ENCODE peak calls at places on chromosomes 12 and 14, in four cellular contexts. One of them, this sample, is unnamed. For H3K4me1, the result is how much of the 10 kb centered on the place peaks cover.

GRCh38 chr12:109670647-109671046 is 43.0 kb upstream of the FAM222A start:
- DNase-seq in SK-N-SH: peak
- DNase-seq in left ventricle myocardium inferior: no peak
- DNase-seq in sigmoid colon: no peak
- DNase-seq in this sample: peak

GRCh38 chr12:46209165-46209564 is 59.7 kb downstream of the SLC38A1 start:
- DNase-seq in SK-N-SH: no peak
- DNase-seq in left ventricle myocardium inferior: no peak
- DNase-seq in sigmoid colon: no peak
- DNase-seq in this sample: no peak

GRCh38 chr12:12392428-12392827 is 35.5 kb downstream of the BORCS5 start:
- DNase-seq in SK-N-SH: peak
- DNase-seq in left ventricle myocardium inferior: no peak
- DNase-seq in sigmoid colon: no peak
- DNase-seq in this sample: no peak

GRCh38 chr12:60269611-60270269 is 673.9 kb downstream of the SLC16A7 start:
- DNase-seq in SK-N-SH: peak
- DNase-seq in left ventricle myocardium inferior: no peak
- DNase-seq in sigmoid colon: no peak
- DNase-seq in this sample: peak

GRCh38 chr14:101123639-101124525 is 220.4 kb upstream of the RTL1 start:
- DNase-seq in SK-N-SH: peak
- DNase-seq in left ventricle myocardium inferior: no peak
- DNase-seq in sigmoid colon: peak
- DNase-seq in this sample: peak

GRCh38 chr14:61145258-61145902 is 135.8 kb downstream of the TMEM30B start:
- DNase-seq in SK-N-SH: peak
- DNase-seq in left ventricle myocardium inferior: no peak
- DNase-seq in sigmoid colon: no peak
- DNase-seq in this sample: no peak

GRCh38 chr14:100857196-100857922 is 31.4 kb downstream of the MEG3 start:
- DNase-seq in SK-N-SH: peak
- DNase-seq in left ventricle myocardium inferior: peak
- DNase-seq in sigmoid colon: no peak
- DNase-seq in this sample: peak

GRCh38 chr12:32975122-32975521 is 78.5 kb upstream of the PKP2 start:
- DNase-seq in SK-N-SH: no peak
- DNase-seq in left ventricle myocardium inferior: no peak
- DNase-seq in sigmoid colon: no peak
- DNase-seq in this sample: no peak

GRCh38 chr12:4829161-4829792 is 80.4 kb upstream of the KCNA1 start:
- DNase-seq in SK-N-SH: no peak
- DNase-seq in left ventricle myocardium inferior: no peak
- DNase-seq in sigmoid colon: no peak
- DNase-seq in this sample: no peak

GRCh38 chr12:108390495-108391203 is 51.5 kb upstream of the CMKLR1 start:
- DNase-seq in SK-N-SH: no peak
- DNase-seq in left ventricle myocardium inferior: no peak
- DNase-seq in sigmoid colon: peak
- DNase-seq in this sample: no peak

GRCh38 chr12:6953417-6954315 is 2.5 kb downstream of the PTPN6 start:
- DNase-seq in SK-N-SH: peak
- DNase-seq in left ventricle myocardium inferior: peak
- DNase-seq in sigmoid colon: peak
- DNase-seq in this sample: peak

GRCh38 chr14:30725763-30726162 is 103.6 kb downstream of the SCFD1 start:
- DNase-seq in SK-N-SH: no peak
- DNase-seq in left ventricle myocardium inferior: no peak
- DNase-seq in sigmoid colon: no peak
- DNase-seq in this sample: no peak

GRCh38 chr12:96258451-96258933 is 64.3 kb downstream of the ELK3 start:
- DNase-seq in SK-N-SH: no peak
- DNase-seq in left ventricle myocardium inferior: peak
- DNase-seq in sigmoid colon: no peak
- DNase-seq in this sample: no peak

GRCh38 chr12:133081408-133081806 is 684 bp downstream of the ZNF140 start:
- DNase-seq in SK-N-SH: no peak
- DNase-seq in left ventricle myocardium inferior: no peak
- DNase-seq in sigmoid colon: no peak
- DNase-seq in this sample: no peak

GRCh38 chr12:14473707-14474287 is 93.9 kb downstream of the PLBD1 start:
- DNase-seq in SK-N-SH: peak
- DNase-seq in left ventricle myocardium inferior: no peak
- DNase-seq in sigmoid colon: no peak
- DNase-seq in this sample: no peak

GRCh38 chr14:52853522-52853854 is 62.1 kb upstream of the GNPNAT1 start:
- DNase-seq in SK-N-SH: peak
- DNase-seq in left ventricle myocardium inferior: no peak
- DNase-seq in sigmoid colon: no peak
- DNase-seq in this sample: no peak

GRCh38 chr12:53820503-53820902 is 68.7 kb upstream of the CISTR start:
- DNase-seq in SK-N-SH: no peak
- DNase-seq in left ventricle myocardium inferior: no peak
- DNase-seq in sigmoid colon: no peak
- DNase-seq in this sample: no peak

GRCh38 chr12:25533150-25533549 is 19.9 kb downstream of the LMNTD1 start:
- DNase-seq in SK-N-SH: no peak
- DNase-seq in left ventricle myocardium inferior: no peak
- DNase-seq in sigmoid colon: no peak
- DNase-seq in this sample: no peak

GRCh38 chr12:95463019-95463418 is 10.9 kb upstream of the METAP2 start:
- DNase-seq in SK-N-SH: no peak
- DNase-seq in left ventricle myocardium inferior: no peak
- DNase-seq in sigmoid colon: no peak
- DNase-seq in this sample: no peak

GRCh38 chr12:91180577-91180976 is 2.0 kb downstream of the DCN start:
- DNase-seq in SK-N-SH: peak
- DNase-seq in left ventricle myocardium inferior: no peak
- DNase-seq in sigmoid colon: no peak
- DNase-seq in this sample: no peak

GRCh38 chr12:46409342-46409741 is 36.8 kb upstream of the SLC38A2 start:
- DNase-seq in SK-N-SH: no peak
- DNase-seq in left ventricle myocardium inferior: no peak
- DNase-seq in sigmoid colon: no peak
- DNase-seq in this sample: no peak

GRCh38 chr14:35425850-35426249 is 21.3 kb upstream of the NFKBIA start:
- DNase-seq in SK-N-SH: no peak
- DNase-seq in left ventricle myocardium inferior: no peak
- DNase-seq in sigmoid colon: no peak
- DNase-seq in this sample: no peak

GRCh38 chr14:25350802-25351201 is 300.9 kb upstream of the STXBP6 start:
- DNase-seq in SK-N-SH: no peak
- DNase-seq in left ventricle myocardium inferior: no peak
- DNase-seq in sigmoid colon: no peak
- DNase-seq in this sample: no peak

GRCh38 chr12:113929312-113929989 is 36.7 kb downstream of the RBM19 start:
- DNase-seq in SK-N-SH: no peak
- DNase-seq in left ventricle myocardium inferior: no peak
- DNase-seq in sigmoid colon: no peak
- DNase-seq in this sample: no peak

GRCh38 chr12:32864731-32865130 is 31.8 kb downstream of the PKP2 start:
- DNase-seq in SK-N-SH: no peak
- DNase-seq in left ventricle myocardium inferior: no peak
- DNase-seq in sigmoid colon: no peak
- DNase-seq in this sample: no peak

GRCh38 chr12:52208424-52209165 is 16.8 kb upstream of the KRT80 start:
- DNase-seq in SK-N-SH: no peak
- DNase-seq in left ventricle myocardium inferior: no peak
- DNase-seq in sigmoid colon: peak
- DNase-seq in this sample: peak

GRCh38 chr12:52209321-52209720 is 17.5 kb upstream of the KRT80 start:
- DNase-seq in SK-N-SH: no peak
- DNase-seq in left ventricle myocardium inferior: no peak
- DNase-seq in sigmoid colon: peak
- DNase-seq in this sample: peak

GRCh38 chr12:52210925-52211650 is 19.3 kb upstream of the KRT80 start:
- DNase-seq in SK-N-SH: no peak
- DNase-seq in left ventricle myocardium inferior: no peak
- DNase-seq in sigmoid colon: peak
- DNase-seq in this sample: peak

GRCh38 chr12:52211716-52212585 is 20.1 kb upstream of the KRT80 start:
- DNase-seq in SK-N-SH: no peak
- DNase-seq in left ventricle myocardium inferior: peak
- DNase-seq in sigmoid colon: peak
- DNase-seq in this sample: peak

DNA sequence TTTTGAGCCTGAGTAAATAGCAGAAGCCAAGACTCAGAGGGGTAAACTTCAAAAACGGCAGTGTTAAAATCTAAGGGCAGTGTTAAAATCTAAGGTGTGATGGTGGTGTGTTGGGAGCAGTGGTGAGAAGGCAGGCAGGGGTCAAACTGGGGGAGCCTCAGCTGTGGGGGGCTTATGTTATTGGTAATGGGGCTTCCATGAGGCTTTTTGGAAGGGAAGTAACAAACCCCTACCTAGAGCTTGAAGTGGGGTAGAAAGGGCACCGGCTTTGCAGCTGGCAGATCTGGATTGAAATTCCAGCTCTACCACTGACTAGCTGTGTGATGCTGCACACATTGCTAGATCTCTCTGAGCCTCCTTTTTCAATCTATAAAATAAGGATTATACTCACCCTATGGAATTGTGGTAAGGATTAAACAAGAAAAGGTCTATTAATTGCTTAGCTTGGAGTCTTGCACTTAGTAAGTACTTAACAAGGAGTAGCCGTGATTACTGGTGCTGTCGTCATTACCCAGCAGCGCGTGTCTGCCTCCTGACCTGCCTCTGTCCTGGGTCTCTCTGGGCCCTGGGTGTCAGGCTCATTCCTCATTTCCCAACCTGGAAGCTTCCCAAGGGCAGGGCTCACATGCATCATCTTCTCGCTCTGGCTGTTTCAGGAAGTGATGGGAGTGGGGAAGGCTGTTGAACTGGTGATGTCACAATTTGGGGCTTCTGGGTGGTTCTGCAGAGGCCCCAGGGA is 18.5 kb upstream of the KRT80 start:
- DNase-seq in SK-N-SH: no peak
- DNase-seq in left ventricle myocardium inferior: no peak
- DNase-seq in sigmoid colon: peak
- DNase-seq in this sample: peak
- H3K27ac ChIP-seq in SK-N-SH: no peak
- H3K27ac ChIP-seq in left ventricle myocardium inferior: no peak
- H3K27ac ChIP-seq in sigmoid colon: no peak
- H3K27ac ChIP-seq in this sample: no peak

GRCh38 chr12:106135781-106136180 is 3.0 kb downstream of the NUAK1 start:
- DNase-seq in SK-N-SH: no peak
- DNase-seq in left ventricle myocardium inferior: no peak
- DNase-seq in sigmoid colon: no peak
- DNase-seq in this sample: no peak

GRCh38 chr12:106135075-106135474 is 3.7 kb downstream of the NUAK1 start:
- DNase-seq in SK-N-SH: no peak
- DNase-seq in left ventricle myocardium inferior: no peak
- DNase-seq in sigmoid colon: no peak
- DNase-seq in this sample: no peak

GRCh38 chr12:106136263-106136662 is 2.5 kb downstream of the NUAK1 start:
- DNase-seq in SK-N-SH: peak
- DNase-seq in left ventricle myocardium inferior: peak
- DNase-seq in sigmoid colon: peak
- DNase-seq in this sample: peak

GRCh38 chr12:106133136-106134087 is 5.3 kb downstream of the NUAK1 start:
- DNase-seq in SK-N-SH: no peak
- DNase-seq in left ventricle myocardium inferior: no peak
- DNase-seq in sigmoid colon: no peak
- DNase-seq in this sample: no peak

DNA sequence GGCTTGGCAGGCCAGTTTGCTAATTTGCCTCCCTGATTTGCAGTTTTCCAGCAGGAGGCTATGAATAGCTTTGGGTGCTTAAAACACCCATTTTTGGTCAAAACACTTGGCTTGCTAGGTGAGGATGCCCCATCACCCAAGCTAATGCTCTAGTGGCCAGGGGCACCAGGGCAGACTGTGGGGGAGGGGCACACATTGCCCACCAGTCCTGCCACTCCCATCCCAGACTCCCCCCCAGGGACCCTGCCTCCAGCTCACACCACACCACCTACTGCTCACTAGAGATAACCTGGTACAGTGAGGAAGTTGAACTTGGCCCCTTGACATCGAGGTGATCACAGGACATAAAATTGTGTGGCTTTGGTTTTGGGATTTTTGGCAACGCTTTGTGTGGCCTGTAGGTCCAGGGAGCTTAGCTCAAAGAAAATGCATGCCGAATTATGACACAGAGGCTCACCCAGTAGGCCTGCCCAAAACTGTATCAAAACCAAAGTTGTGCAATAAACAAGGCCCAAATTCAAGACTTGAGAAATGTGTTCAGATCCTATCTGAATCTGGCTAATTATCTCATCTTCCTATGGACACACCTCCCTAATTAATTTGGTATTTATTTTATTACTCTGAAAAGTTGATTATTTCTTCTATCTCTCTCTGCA is 4.3 kb downstream of the NUAK1 start:
- DNase-seq in SK-N-SH: no peak
- DNase-seq in left ventricle myocardium inferior: no peak
- DNase-seq in sigmoid colon: no peak
- DNase-seq in this sample: no peak
- H3K4me1 ChIP-seq in SK-N-SH: under half
- H3K4me1 ChIP-seq in left ventricle myocardium inferior: half or more
- H3K4me1 ChIP-seq in sigmoid colon: under half
- H3K4me1 ChIP-seq in this sample: under half

GRCh38 chr12:1532796-1533195 is 61.6 kb downstream of the FBXL14 start:
- DNase-seq in SK-N-SH: no peak
- DNase-seq in left ventricle myocardium inferior: no peak
- DNase-seq in sigmoid colon: no peak
- DNase-seq in this sample: no peak

GRCh38 chr12:1533205-1533601 is 61.2 kb downstream of the FBXL14 start:
- DNase-seq in SK-N-SH: peak
- DNase-seq in left ventricle myocardium inferior: no peak
- DNase-seq in sigmoid colon: no peak
- DNase-seq in this sample: no peak

GRCh38 chr12:1531654-1532366 is 62.6 kb downstream of the FBXL14 start:
- DNase-seq in SK-N-SH: no peak
- DNase-seq in left ventricle myocardium inferior: no peak
- DNase-seq in sigmoid colon: no peak
- DNase-seq in this sample: no peak

GRCh38 chr12:1531160-1531653 is 63.2 kb downstream of the FBXL14 start:
- DNase-seq in SK-N-SH: no peak
- DNase-seq in left ventricle myocardium inferior: no peak
- DNase-seq in sigmoid colon: no peak
- DNase-seq in this sample: no peak

GRCh38 chr12:1532367-1532752 is 62.0 kb downstream of the FBXL14 start:
- DNase-seq in SK-N-SH: no peak
- DNase-seq in left ventricle myocardium inferior: no peak
- DNase-seq in sigmoid colon: no peak
- DNase-seq in this sample: no peak
- H3K4me3 ChIP-seq in SK-N-SH: no peak
- H3K4me3 ChIP-seq in left ventricle myocardium inferior: no peak
- H3K4me3 ChIP-seq in sigmoid colon: no peak
- H3K4me3 ChIP-seq in this sample: no peak

DNA sequence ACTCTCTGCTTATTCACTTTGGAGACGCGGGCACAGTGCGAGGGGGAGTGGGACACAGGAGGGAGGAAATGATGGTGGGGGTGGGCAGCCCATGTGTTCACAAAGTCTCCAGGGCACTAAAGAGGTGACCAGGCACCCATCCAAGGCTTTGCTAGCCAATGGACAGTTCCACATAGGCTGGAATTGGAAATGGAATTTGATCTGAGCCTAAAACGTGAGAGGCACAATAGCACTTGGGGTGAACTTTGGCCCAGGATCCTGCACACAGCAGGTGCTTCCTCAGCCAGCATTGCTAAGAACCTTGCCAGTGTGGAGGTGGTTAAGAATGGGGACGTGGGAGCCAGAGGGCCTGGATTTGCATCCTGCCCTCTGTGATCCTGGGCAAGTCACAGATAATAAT is 193.8 kb downstream of the CHST11 start:
- DNase-seq in SK-N-SH: no peak
- DNase-seq in left ventricle myocardium inferior: no peak
- DNase-seq in sigmoid colon: no peak
- DNase-seq in this sample: no peak
- H3K27ac ChIP-seq in SK-N-SH: no peak
- H3K27ac ChIP-seq in left ventricle myocardium inferior: no peak
- H3K27ac ChIP-seq in sigmoid colon: no peak
- H3K27ac ChIP-seq in this sample: no peak

This sample was measured in kidney.